ENCODE peak calls at places on chromosomes 13 and 19, in four cellular contexts. K is GOT3, Q is fibroblast of villous mesenchyme, H is astrocyte of the hippocampus. T is an unnamed sample.

GRCh38 chr13:43157796-43158195 is 134.4 kb downstream of the DNAJC15 start:
- DNase-seq in K (no peak), Q (no peak), H (no peak), T (no peak)

GRCh38 chr19:3969435-3970312 is 1.2 kb downstream of the DAPK3 start:
- DNase-seq in K (peak), Q (peak), H (peak), T (no peak)

GRCh38 chr13:36674337-36675212 is 755 bp downstream of the SERTM1 start:
- DNase-seq in K (no peak), Q (no peak), H (peak), T (no peak)

GRCh38 chr19:10864538-10864899 is 6.8 kb upstream of the CARM1 start:
- DNase-seq in K (peak), Q (peak), H (peak), T (peak)

GRCh38 chr19:17615889-17616685 is 60.6 kb downstream of the COLGALT1 start:
- DNase-seq in K (no peak), Q (no peak), H (peak), T (no peak)

GRCh38 chr19:38665219-38665931 is 17.9 kb downstream of the ACTN4 start:
- DNase-seq in K (no peak), Q (no peak), H (no peak), T (no peak)

GRCh38 chr13:75186384-75186783 is 295.6 kb downstream of the TBC1D4 start:
- DNase-seq in K (no peak), Q (peak), H (no peak), T (no peak)

GRCh38 chr19:55385749-55386514 is at the start of gene RPL28:
- DNase-seq in K (peak), Q (peak), H (peak), T (peak)

GRCh38 chr13:113959198-113959597 is 14.7 kb downstream of the C13orf46 start:
- DNase-seq in K (no peak), Q (no peak), H (no peak), T (no peak)

GRCh38 chr19:46466536-46467199 is 4.7 kb downstream of the PNMA8A start:
- DNase-seq in K (no peak), Q (peak), H (peak), T (peak)

GRCh38 chr13:20482275-20482761 is 43.3 kb downstream of the CRYL1 start:
- DNase-seq in K (no peak), Q (peak), H (no peak), T (no peak)

GRCh38 chr13:39273953-39274352 is 235.7 kb downstream of the NHLRC3 start:
- DNase-seq in K (no peak), Q (peak), H (peak), T (no peak)

GRCh38 chr19:54137913-54138776 is 583 bp downstream of the CNOT3 start:
- DNase-seq in K (no peak), Q (no peak), H (peak), T (peak)

GRCh38 chr19:6065685-6066365 is 44.5 kb downstream of the RFX2 start:
- DNase-seq in K (no peak), Q (peak), H (peak), T (peak)

GRCh38 chr19:18009412-18010066 is 1.6 kb downstream of the ARRDC2 start:
- DNase-seq in K (no peak), Q (no peak), H (peak), T (no peak)

GRCh38 chr13:107669356-107669755 is 546.0 kb downstream of the LIG4 start:
- DNase-seq in K (no peak), Q (peak), H (peak), T (no peak)

GRCh38 chr13:110642291-110642981 is 27.1 kb downstream of the NAXD start:
- DNase-seq in K (no peak), Q (no peak), H (no peak), T (no peak)

GRCh38 chr13:67229438-67230242 is 496 bp downstream of the PCDH9 start:
- DNase-seq in K (no peak), Q (peak), H (peak), T (no peak)

GRCh38 chr13:25171517-25172302 is at the start of gene AMER2:
- DNase-seq in K (no peak), Q (peak), H (peak), T (no peak)

GRCh38 chr13:42028113-42028799 is 20.2 kb upstream of the DGKH start:
- DNase-seq in K (no peak), Q (no peak), H (no peak), T (no peak)

GRCh38 chr13:49020940-49021548 is 45.3 kb downstream of the FNDC3A start:
- DNase-seq in K (no peak), Q (no peak), H (peak), T (no peak)

GRCh38 chr19:44677019-44677809 is 5.9 kb downstream of the CEACAM19 start:
- DNase-seq in K (no peak), Q (peak), H (peak), T (no peak)

GRCh38 chr13:88919970-88920628 is 1248.9 kb downstream of the SLITRK5 start:
- DNase-seq in K (no peak), Q (no peak), H (no peak), T (no peak)

GRCh38 chr19:29804493-29804892 is 7.3 kb upstream of the CCNE1 start:
- DNase-seq in K (no peak), Q (no peak), H (no peak), T (no peak)

GRCh38 chr13:50227356-50227755 is 212.1 kb downstream of the KCNRG start:
- DNase-seq in K (no peak), Q (no peak), H (no peak), T (no peak)

GRCh38 chr13:81872581-81872980 is 1531.7 kb upstream of the SPRY2 start:
- DNase-seq in K (no peak), Q (no peak), H (peak), T (no peak)

GRCh38 chr13:114004416-114005205 is 30.7 kb upstream of the C13orf46 start:
- DNase-seq in K (no peak), Q (peak), H (peak), T (no peak)

GRCh38 chr13:94073006-94073744 is 406.3 kb downstream of the DCT start:
- DNase-seq in K (no peak), Q (peak), H (peak), T (no peak)

GRCh38 chr19:18428173-18428836 is 9.1 kb downstream of the SSBP4 start:
- DNase-seq in K (no peak), Q (no peak), H (no peak), T (no peak)

GRCh38 chr19:49200238-49200862 is 42.8 kb downstream of the TRPM4 start:
- DNase-seq in K (no peak), Q (no peak), H (no peak), T (no peak)

GRCh38 chr19:36006955-36007354 is 1.7 kb downstream of the SYNE4 start:
- DNase-seq in K (no peak), Q (no peak), H (no peak), T (no peak)

GRCh38 chr19:49423985-49424303 is 703 bp upstream of the PTH2 start:
- DNase-seq in K (no peak), Q (no peak), H (no peak), T (no peak)

GRCh38 chr13:48275507-48275906 is 28.0 kb upstream of the RB1 start:
- DNase-seq in K (no peak), Q (no peak), H (no peak), T (no peak)

GRCh38 chr13:98274921-98275487 is 97.9 kb upstream of the RNF113B start:
- DNase-seq in K (no peak), Q (peak), H (no peak), T (no peak)